ENCODE peak calls at places on chromosomes 3 and 15, in six cellular contexts. One of them, this sample, is unnamed.

GRCh38 chr3:172125963-172126403 is 86.6 kb downstream of the FNDC3B start:
- DNase-seq in H1: no peak
- DNase-seq in body of pancreas: peak; percentile 62
- DNase-seq in neuronal stem cell: no peak
- DNase-seq in astrocyte of the cerebellum: peak; percentile 33
- DNase-seq in pancreas: peak; percentile 52
- DNase-seq in this sample: peak; percentile 77

GRCh38 chr3:39718674-39719595 is 90.5 kb upstream of the MYRIP start:
- DNase-seq in H1: no peak
- DNase-seq in body of pancreas: no peak
- DNase-seq in neuronal stem cell: no peak
- DNase-seq in astrocyte of the cerebellum: peak; percentile 4
- DNase-seq in pancreas: no peak
- DNase-seq in this sample: no peak

GRCh38 chr3:30655187-30655812 is 48.9 kb downstream of the TGFBR2 start:
- DNase-seq in H1: no peak
- DNase-seq in body of pancreas: no peak
- DNase-seq in neuronal stem cell: no peak
- DNase-seq in astrocyte of the cerebellum: peak; percentile 94
- DNase-seq in pancreas: no peak
- DNase-seq in this sample: no peak

GRCh38 chr3:138946554-138947302 is at the start of the genes FOXL2 and FOXL2NB:
- DNase-seq in H1: no peak
- DNase-seq in body of pancreas: peak; percentile 34
- DNase-seq in neuronal stem cell: peak; percentile 57
- DNase-seq in astrocyte of the cerebellum: no peak
- DNase-seq in pancreas: no peak
- DNase-seq in this sample: peak; percentile 93

GRCh38 chr3:184300377-184300717 is 1.3 kb downstream of the PSMD2 start:
- DNase-seq in H1: no peak
- DNase-seq in body of pancreas: no peak
- DNase-seq in neuronal stem cell: no peak
- DNase-seq in astrocyte of the cerebellum: no peak
- DNase-seq in pancreas: no peak
- DNase-seq in this sample: peak; percentile 11

GRCh38 chr3:5505997-5506396 is 318.5 kb downstream of the EDEM1 start:
- DNase-seq in H1: no peak
- DNase-seq in body of pancreas: no peak
- DNase-seq in neuronal stem cell: no peak
- DNase-seq in astrocyte of the cerebellum: no peak
- DNase-seq in pancreas: no peak
- DNase-seq in this sample: no peak

GRCh38 chr15:33742807-33743206 is 225.5 kb upstream of the CHRM5 start:
- DNase-seq in H1: no peak
- DNase-seq in body of pancreas: no peak
- DNase-seq in neuronal stem cell: no peak
- DNase-seq in astrocyte of the cerebellum: peak; percentile 24
- DNase-seq in pancreas: no peak
- DNase-seq in this sample: peak; percentile 23

GRCh38 chr3:30341079-30341478 is 265.3 kb upstream of the TGFBR2 start:
- DNase-seq in H1: no peak
- DNase-seq in body of pancreas: no peak
- DNase-seq in neuronal stem cell: no peak
- DNase-seq in astrocyte of the cerebellum: no peak
- DNase-seq in pancreas: no peak
- DNase-seq in this sample: no peak

GRCh38 chr3:100766069-100766468 is 56.8 kb downstream of the TFG start:
- DNase-seq in H1: no peak
- DNase-seq in body of pancreas: no peak
- DNase-seq in neuronal stem cell: no peak
- DNase-seq in astrocyte of the cerebellum: no peak
- DNase-seq in pancreas: no peak
- DNase-seq in this sample: no peak

GRCh38 chr3:11118181-11118682 is 36.1 kb upstream of the HRH1 start:
- DNase-seq in H1: no peak
- DNase-seq in body of pancreas: no peak
- DNase-seq in neuronal stem cell: no peak
- DNase-seq in astrocyte of the cerebellum: peak; percentile 37
- DNase-seq in pancreas: no peak
- DNase-seq in this sample: no peak

GRCh38 chr15:73541479-73541878 is 91.7 kb downstream of the NPTN start:
- DNase-seq in H1: no peak
- DNase-seq in body of pancreas: no peak
- DNase-seq in neuronal stem cell: no peak
- DNase-seq in astrocyte of the cerebellum: no peak
- DNase-seq in pancreas: no peak
- DNase-seq in this sample: no peak

GRCh38 chr15:82174471-82174870 is 88.1 kb downstream of the EFL1 start:
- DNase-seq in H1: no peak
- DNase-seq in body of pancreas: no peak
- DNase-seq in neuronal stem cell: no peak
- DNase-seq in astrocyte of the cerebellum: peak; percentile 71
- DNase-seq in pancreas: no peak
- DNase-seq in this sample: peak; percentile 35

GRCh38 chr3:194134231-194134756 is 1.7 kb upstream of the HES1 start:
- DNase-seq in H1: no peak
- DNase-seq in body of pancreas: no peak
- DNase-seq in neuronal stem cell: peak; percentile 75
- DNase-seq in astrocyte of the cerebellum: no peak
- DNase-seq in pancreas: no peak
- DNase-seq in this sample: peak; percentile 88

GRCh38 chr15:61364871-61365270 is 135.8 kb upstream of the RORA start:
- DNase-seq in H1: peak; percentile 44
- DNase-seq in body of pancreas: no peak
- DNase-seq in neuronal stem cell: peak; percentile 41
- DNase-seq in astrocyte of the cerebellum: no peak
- DNase-seq in pancreas: no peak
- DNase-seq in this sample: no peak

GRCh38 chr15:99703603-99704443 is 29.4 kb downstream of the LYSMD4 start:
- DNase-seq in H1: no peak
- DNase-seq in body of pancreas: peak; percentile 56
- DNase-seq in neuronal stem cell: no peak
- DNase-seq in astrocyte of the cerebellum: peak; percentile 86
- DNase-seq in pancreas: no peak
- DNase-seq in this sample: peak; percentile 93

GRCh38 chr15:66112388-66112787 is 141.2 kb downstream of the MEGF11 start:
- DNase-seq in H1: no peak
- DNase-seq in body of pancreas: no peak
- DNase-seq in neuronal stem cell: no peak
- DNase-seq in astrocyte of the cerebellum: no peak
- DNase-seq in pancreas: no peak
- DNase-seq in this sample: no peak

GRCh38 chr15:52658955-52659354 is 20.2 kb downstream of the ATOSA start:
- DNase-seq in H1: no peak
- DNase-seq in body of pancreas: no peak
- DNase-seq in neuronal stem cell: no peak
- DNase-seq in astrocyte of the cerebellum: no peak
- DNase-seq in pancreas: no peak
- DNase-seq in this sample: no peak

GRCh38 chr3:28777806-28778475 is 429.3 kb upstream of the AZI2 start:
- DNase-seq in H1: no peak
- DNase-seq in body of pancreas: no peak
- DNase-seq in neuronal stem cell: no peak
- DNase-seq in astrocyte of the cerebellum: no peak
- DNase-seq in pancreas: no peak
- DNase-seq in this sample: no peak

GRCh38 chr3:8840556-8840955 is 71.1 kb upstream of the OXTR start:
- DNase-seq in H1: no peak
- DNase-seq in body of pancreas: no peak
- DNase-seq in neuronal stem cell: no peak
- DNase-seq in astrocyte of the cerebellum: peak; percentile 36
- DNase-seq in pancreas: no peak
- DNase-seq in this sample: peak; percentile 78

GRCh38 chr3:71591106-71591505 is 7.6 kb upstream of the FOXP1 start:
- DNase-seq in H1: no peak
- DNase-seq in body of pancreas: no peak
- DNase-seq in neuronal stem cell: no peak
- DNase-seq in astrocyte of the cerebellum: no peak
- DNase-seq in pancreas: no peak
- DNase-seq in this sample: no peak

GRCh38 chr3:88291516-88291915 is 141.8 kb downstream of the C3orf38 start:
- DNase-seq in H1: no peak
- DNase-seq in body of pancreas: no peak
- DNase-seq in neuronal stem cell: no peak
- DNase-seq in astrocyte of the cerebellum: no peak
- DNase-seq in pancreas: no peak
- DNase-seq in this sample: no peak

GRCh38 chr15:63940956-63941620 is 105.2 kb downstream of the DAPK2 start:
- DNase-seq in H1: no peak
- DNase-seq in body of pancreas: no peak
- DNase-seq in neuronal stem cell: no peak
- DNase-seq in astrocyte of the cerebellum: no peak
- DNase-seq in pancreas: no peak
- DNase-seq in this sample: no peak

GRCh38 chr3:52123106-52123708 is 31.0 kb downstream of the POC1A start:
- DNase-seq in H1: peak; percentile 33
- DNase-seq in body of pancreas: peak; percentile 82
- DNase-seq in neuronal stem cell: peak; percentile 66
- DNase-seq in astrocyte of the cerebellum: peak; percentile 41
- DNase-seq in pancreas: peak; percentile 60
- DNase-seq in this sample: peak; percentile 61

GRCh38 chr15:70008697-70009285 is 88.9 kb downstream of the TLE3 start:
- DNase-seq in H1: no peak
- DNase-seq in body of pancreas: no peak
- DNase-seq in neuronal stem cell: no peak
- DNase-seq in astrocyte of the cerebellum: no peak
- DNase-seq in pancreas: no peak
- DNase-seq in this sample: no peak

GRCh38 chr3:168517514-168518071 is 421.9 kb upstream of the GOLIM4 start:
- DNase-seq in H1: no peak
- DNase-seq in body of pancreas: peak; percentile 36
- DNase-seq in neuronal stem cell: no peak
- DNase-seq in astrocyte of the cerebellum: no peak
- DNase-seq in pancreas: no peak
- DNase-seq in this sample: no peak

GRCh38 chr3:34183114-34183513 is 384.7 kb downstream of the PDCD6IP start:
- DNase-seq in H1: no peak
- DNase-seq in body of pancreas: no peak
- DNase-seq in neuronal stem cell: no peak
- DNase-seq in astrocyte of the cerebellum: no peak
- DNase-seq in pancreas: no peak
- DNase-seq in this sample: no peak

GRCh38 chr15:88624156-88624970 is 3.2 kb downstream of the AEN start:
- DNase-seq in H1: no peak
- DNase-seq in body of pancreas: no peak
- DNase-seq in neuronal stem cell: no peak
- DNase-seq in astrocyte of the cerebellum: peak; percentile 40
- DNase-seq in pancreas: no peak
- DNase-seq in this sample: peak; percentile 77

GRCh38 chr15:85412956-85413854 is 32.8 kb downstream of the AKAP13 start:
- DNase-seq in H1: peak; percentile 29
- DNase-seq in body of pancreas: peak; percentile 54
- DNase-seq in neuronal stem cell: no peak
- DNase-seq in astrocyte of the cerebellum: peak; percentile 69
- DNase-seq in pancreas: peak; percentile 45
- DNase-seq in this sample: peak; percentile 91
- H3K4me3 ChIP-seq in H1: no peak overlapping the region
- H3K4me3 ChIP-seq in body of pancreas: no peak overlapping the region
- H3K4me3 ChIP-seq in neuronal stem cell: no peak overlapping the region
- H3K4me3 ChIP-seq in astrocyte of the cerebellum: no peak overlapping the region
- H3K4me3 ChIP-seq in pancreas: no peak overlapping the region
- H3K4me3 ChIP-seq in this sample: peak overlapping the region; percentile 30

DNA sequence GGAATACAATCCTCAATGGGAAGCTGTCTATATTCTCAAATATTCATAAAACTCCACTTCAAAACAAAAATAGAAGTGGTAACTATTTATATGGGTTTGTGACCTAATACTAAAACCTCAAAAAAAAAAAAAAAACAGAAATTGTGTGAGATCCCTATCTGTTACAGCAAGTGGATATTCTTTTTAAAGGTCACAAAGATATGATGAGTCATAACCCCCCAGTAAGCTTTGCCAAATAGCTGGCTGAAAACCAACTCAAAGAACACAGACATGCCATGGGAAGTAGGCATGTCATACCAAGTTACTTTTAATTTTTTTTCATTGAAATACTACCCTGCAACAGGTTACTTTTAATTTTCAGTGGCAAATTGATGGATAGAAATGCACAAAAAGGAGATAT is 62.5 kb downstream of the CBLB start:
- DNase-seq in H1: no peak
- DNase-seq in body of pancreas: no peak
- DNase-seq in neuronal stem cell: no peak
- DNase-seq in astrocyte of the cerebellum: no peak
- DNase-seq in pancreas: no peak
- DNase-seq in this sample: peak; percentile 55
- H3K4me3 ChIP-seq in H1: no peak overlapping the region
- H3K4me3 ChIP-seq in body of pancreas: no peak overlapping the region
- H3K4me3 ChIP-seq in neuronal stem cell: no peak overlapping the region
- H3K4me3 ChIP-seq in astrocyte of the cerebellum: no peak overlapping the region
- H3K4me3 ChIP-seq in pancreas: no peak overlapping the region
- H3K4me3 ChIP-seq in this sample: no peak overlapping the region

GRCh38 chr15:85639752-85640381 is 154.9 kb downstream of the KLHL25 start:
- DNase-seq in H1: no peak
- DNase-seq in body of pancreas: no peak
- DNase-seq in neuronal stem cell: no peak
- DNase-seq in astrocyte of the cerebellum: no peak
- DNase-seq in pancreas: no peak
- DNase-seq in this sample: peak; percentile 84

GRCh38 chr15:85642054-85642692 is 152.6 kb downstream of the KLHL25 start:
- DNase-seq in H1: no peak
- DNase-seq in body of pancreas: no peak
- DNase-seq in neuronal stem cell: no peak
- DNase-seq in astrocyte of the cerebellum: no peak
- DNase-seq in pancreas: no peak
- DNase-seq in this sample: no peak

GRCh38 chr15:85646538-85647091 is 148.1 kb downstream of the KLHL25 start:
- DNase-seq in H1: no peak
- DNase-seq in body of pancreas: no peak
- DNase-seq in neuronal stem cell: no peak
- DNase-seq in astrocyte of the cerebellum: peak; percentile 96
- DNase-seq in pancreas: no peak
- DNase-seq in this sample: peak; percentile 57

GRCh38 chr15:85642693-85643058 is 152.0 kb downstream of the KLHL25 start:
- DNase-seq in H1: no peak
- DNase-seq in body of pancreas: peak; percentile 30
- DNase-seq in neuronal stem cell: no peak
- DNase-seq in astrocyte of the cerebellum: peak; percentile 80
- DNase-seq in pancreas: peak; percentile 49
- DNase-seq in this sample: peak; percentile 78
- H3K4me3 ChIP-seq in H1: no peak overlapping the region
- H3K4me3 ChIP-seq in body of pancreas: no peak overlapping the region
- H3K4me3 ChIP-seq in neuronal stem cell: no peak overlapping the region
- H3K4me3 ChIP-seq in astrocyte of the cerebellum: no peak overlapping the region
- H3K4me3 ChIP-seq in pancreas: no peak overlapping the region
- H3K4me3 ChIP-seq in this sample: no peak overlapping the region

DNA sequence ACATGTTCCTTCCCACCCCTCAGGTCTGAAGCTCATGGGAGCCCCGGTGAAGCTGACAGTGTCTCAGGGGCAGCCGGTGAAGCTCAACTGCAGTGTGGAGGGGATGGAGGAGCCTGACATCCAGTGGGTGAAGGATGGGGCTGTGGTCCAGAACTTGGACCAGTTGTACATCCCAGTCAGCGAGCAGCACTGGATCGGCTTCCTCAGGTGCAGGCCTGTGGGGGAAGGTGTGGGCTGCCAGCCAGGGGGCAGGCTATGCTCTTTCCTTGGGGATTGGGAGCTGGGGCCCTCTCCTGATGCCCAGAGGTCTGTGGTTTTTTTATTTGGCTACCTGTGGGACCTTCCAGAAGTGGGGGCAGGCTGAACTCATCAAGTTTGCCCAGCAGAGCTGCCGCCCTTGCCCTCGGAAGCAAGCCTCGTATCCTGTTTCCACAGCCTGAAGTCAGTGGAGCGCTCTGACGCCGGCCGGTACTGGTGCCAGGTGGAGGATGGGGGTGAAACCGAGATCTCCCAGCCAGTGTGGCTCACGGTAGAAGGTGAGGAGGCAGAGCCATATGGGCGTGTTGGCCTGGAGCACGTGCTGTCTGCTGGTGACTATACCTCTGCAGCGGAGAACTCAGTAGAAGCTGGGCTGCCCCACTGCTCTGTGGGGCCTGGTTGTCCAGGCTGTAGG is 2.2 kb downstream of the TYRO3 start:
- DNase-seq in H1: no peak
- DNase-seq in body of pancreas: no peak
- DNase-seq in neuronal stem cell: no peak
- DNase-seq in astrocyte of the cerebellum: no peak
- DNase-seq in pancreas: no peak
- DNase-seq in this sample: no peak
- H3K4me3 ChIP-seq in H1: no peak overlapping the region
- H3K4me3 ChIP-seq in body of pancreas: no peak overlapping the region
- H3K4me3 ChIP-seq in neuronal stem cell: peak overlapping the region; percentile 76
- H3K4me3 ChIP-seq in astrocyte of the cerebellum: no peak overlapping the region
- H3K4me3 ChIP-seq in pancreas: no peak overlapping the region
- H3K4me3 ChIP-seq in this sample: no peak overlapping the region